ENCODE peak calls at places on chromosomes 13 and 19, in eight cellular contexts. One of them, this sample, is unnamed. For H3K27me3 and H3K4me1, the result is how much of the 10 kb centered on the place peaks cover.

GRCh38 chr19:41377977-41378707 is 1.8 kb downstream of the TMEM91 start:
- DNase-seq in left ventricle myocardium inferior: no peak
- DNase-seq in heart right ventricle: no peak
- DNase-seq in upper lobe of left lung: no peak
- DNase-seq in gastrocnemius medialis: no peak
- DNase-seq in IMR-90: no peak
- DNase-seq in CD8-positive, alpha-beta memory T cell: no peak
- DNase-seq in neural progenitor cell: peak
- DNase-seq in this sample: no peak

GRCh38 chr13:113905942-113906341 is 42.1 kb upstream of the GAS6 start:
- DNase-seq in CD8-positive, alpha-beta memory T cell: no peak
- DNase-seq in neural progenitor cell: no peak
- DNase-seq in gastrocnemius medialis: no peak
- DNase-seq in left ventricle myocardium inferior: no peak
- DNase-seq in upper lobe of left lung: peak
- DNase-seq in heart right ventricle: no peak
- DNase-seq in IMR-90: no peak
- DNase-seq in this sample: no peak

GRCh38 chr13:38662362-38662761 is 24.5 kb upstream of the FREM2 start:
- DNase-seq in upper lobe of left lung: no peak
- DNase-seq in IMR-90: peak
- DNase-seq in neural progenitor cell: no peak
- DNase-seq in CD8-positive, alpha-beta memory T cell: no peak
- DNase-seq in gastrocnemius medialis: no peak
- DNase-seq in heart right ventricle: no peak
- DNase-seq in left ventricle myocardium inferior: no peak
- DNase-seq in this sample: no peak

GRCh38 chr19:13938361-13939027 is at the start of gene PODNL1:
- DNase-seq in IMR-90: peak
- DNase-seq in gastrocnemius medialis: no peak
- DNase-seq in left ventricle myocardium inferior: no peak
- DNase-seq in neural progenitor cell: peak
- DNase-seq in CD8-positive, alpha-beta memory T cell: no peak
- DNase-seq in upper lobe of left lung: peak
- DNase-seq in heart right ventricle: no peak
- DNase-seq in this sample: no peak

GRCh38 chr13:51330741-51331140 is 8.8 kb upstream of the SERPINE3 start:
- DNase-seq in neural progenitor cell: no peak
- DNase-seq in heart right ventricle: no peak
- DNase-seq in IMR-90: no peak
- DNase-seq in CD8-positive, alpha-beta memory T cell: no peak
- DNase-seq in gastrocnemius medialis: no peak
- DNase-seq in left ventricle myocardium inferior: no peak
- DNase-seq in upper lobe of left lung: no peak
- DNase-seq in this sample: no peak

GRCh38 chr13:49498211-49498610 is 2.5 kb downstream of the PHF11 start:
- DNase-seq in neural progenitor cell: no peak
- DNase-seq in upper lobe of left lung: no peak
- DNase-seq in IMR-90: no peak
- DNase-seq in heart right ventricle: no peak
- DNase-seq in CD8-positive, alpha-beta memory T cell: no peak
- DNase-seq in gastrocnemius medialis: no peak
- DNase-seq in left ventricle myocardium inferior: no peak
- DNase-seq in this sample: no peak

GRCh38 chr19:8204961-8205360 is 4.2 kb upstream of the CERS4 start:
- DNase-seq in neural progenitor cell: no peak
- DNase-seq in upper lobe of left lung: no peak
- DNase-seq in heart right ventricle: no peak
- DNase-seq in CD8-positive, alpha-beta memory T cell: no peak
- DNase-seq in gastrocnemius medialis: no peak
- DNase-seq in left ventricle myocardium inferior: no peak
- DNase-seq in IMR-90: no peak
- DNase-seq in this sample: no peak

GRCh38 chr19:45175663-45176345 is 2.2 kb downstream of the TRAPPC6A start:
- DNase-seq in CD8-positive, alpha-beta memory T cell: no peak
- DNase-seq in neural progenitor cell: no peak
- DNase-seq in upper lobe of left lung: no peak
- DNase-seq in left ventricle myocardium inferior: no peak
- DNase-seq in gastrocnemius medialis: no peak
- DNase-seq in heart right ventricle: no peak
- DNase-seq in IMR-90: no peak
- DNase-seq in this sample: no peak

GRCh38 chr13:74288361-74288911 is 154.2 kb upstream of the KLF12 start:
- DNase-seq in heart right ventricle: peak
- DNase-seq in left ventricle myocardium inferior: peak
- DNase-seq in IMR-90: no peak
- DNase-seq in CD8-positive, alpha-beta memory T cell: peak
- DNase-seq in upper lobe of left lung: peak
- DNase-seq in gastrocnemius medialis: peak
- DNase-seq in neural progenitor cell: peak
- DNase-seq in this sample: peak

GRCh38 chr19:40257096-40257517 is 28.0 kb downstream of the AKT2 start:
- DNase-seq in heart right ventricle: peak
- DNase-seq in left ventricle myocardium inferior: peak
- DNase-seq in gastrocnemius medialis: peak
- DNase-seq in upper lobe of left lung: peak
- DNase-seq in IMR-90: no peak
- DNase-seq in neural progenitor cell: no peak
- DNase-seq in CD8-positive, alpha-beta memory T cell: no peak
- DNase-seq in this sample: no peak

GRCh38 chr13:23510544-23510916 is 59.7 kb upstream of the TNFRSF19 start:
- DNase-seq in heart right ventricle: no peak
- DNase-seq in neural progenitor cell: no peak
- DNase-seq in CD8-positive, alpha-beta memory T cell: no peak
- DNase-seq in gastrocnemius medialis: no peak
- DNase-seq in left ventricle myocardium inferior: no peak
- DNase-seq in IMR-90: no peak
- DNase-seq in upper lobe of left lung: no peak
- DNase-seq in this sample: no peak

GRCh38 chr13:50161052-50161451 is 145.8 kb downstream of the KCNRG start:
- DNase-seq in IMR-90: peak
- DNase-seq in left ventricle myocardium inferior: no peak
- DNase-seq in neural progenitor cell: no peak
- DNase-seq in upper lobe of left lung: no peak
- DNase-seq in gastrocnemius medialis: no peak
- DNase-seq in heart right ventricle: no peak
- DNase-seq in CD8-positive, alpha-beta memory T cell: no peak
- DNase-seq in this sample: no peak

GRCh38 chr19:1624458-1624857 is 19.2 kb upstream of the UQCR11 start:
- DNase-seq in IMR-90: peak
- DNase-seq in left ventricle myocardium inferior: peak
- DNase-seq in upper lobe of left lung: no peak
- DNase-seq in CD8-positive, alpha-beta memory T cell: peak
- DNase-seq in gastrocnemius medialis: no peak
- DNase-seq in heart right ventricle: peak
- DNase-seq in neural progenitor cell: peak
- DNase-seq in this sample: no peak

GRCh38 chr19:18940791-18941627 is at the start of gene HOMER3:
- DNase-seq in left ventricle myocardium inferior: peak
- DNase-seq in upper lobe of left lung: peak
- DNase-seq in gastrocnemius medialis: peak
- DNase-seq in neural progenitor cell: peak
- DNase-seq in heart right ventricle: peak
- DNase-seq in CD8-positive, alpha-beta memory T cell: peak
- DNase-seq in IMR-90: peak
- DNase-seq in this sample: peak

GRCh38 chr19:32566246-32566830 is 14.7 kb upstream of the PDCD5 start:
- DNase-seq in upper lobe of left lung: no peak
- DNase-seq in left ventricle myocardium inferior: no peak
- DNase-seq in IMR-90: peak
- DNase-seq in neural progenitor cell: no peak
- DNase-seq in heart right ventricle: no peak
- DNase-seq in CD8-positive, alpha-beta memory T cell: no peak
- DNase-seq in gastrocnemius medialis: no peak
- DNase-seq in this sample: peak

GRCh38 chr19:49056101-49056901 is 1.2 kb downstream of the CGB7 start:
- DNase-seq in IMR-90: peak
- DNase-seq in neural progenitor cell: peak
- DNase-seq in CD8-positive, alpha-beta memory T cell: peak
- DNase-seq in upper lobe of left lung: peak
- DNase-seq in heart right ventricle: peak
- DNase-seq in left ventricle myocardium inferior: peak
- DNase-seq in gastrocnemius medialis: no peak
- DNase-seq in this sample: peak

GRCh38 chr19:49059056-49059455 is 1.5 kb upstream of the CGB7 start:
- DNase-seq in left ventricle myocardium inferior: no peak
- DNase-seq in IMR-90: no peak
- DNase-seq in neural progenitor cell: no peak
- DNase-seq in gastrocnemius medialis: no peak
- DNase-seq in upper lobe of left lung: no peak
- DNase-seq in CD8-positive, alpha-beta memory T cell: no peak
- DNase-seq in heart right ventricle: no peak
- DNase-seq in this sample: no peak

GRCh38 chr19:49057636-49058234 is at the start of gene CGB7:
- DNase-seq in left ventricle myocardium inferior: peak
- DNase-seq in CD8-positive, alpha-beta memory T cell: peak
- DNase-seq in heart right ventricle: peak
- DNase-seq in gastrocnemius medialis: peak
- DNase-seq in neural progenitor cell: peak
- DNase-seq in IMR-90: peak
- DNase-seq in upper lobe of left lung: peak
- DNase-seq in this sample: peak

GRCh38 chr19:49061000-49061399 is 3.5 kb upstream of the CGB7 start:
- DNase-seq in neural progenitor cell: no peak
- DNase-seq in CD8-positive, alpha-beta memory T cell: no peak
- DNase-seq in gastrocnemius medialis: no peak
- DNase-seq in upper lobe of left lung: no peak
- DNase-seq in left ventricle myocardium inferior: no peak
- DNase-seq in heart right ventricle: no peak
- DNase-seq in IMR-90: no peak
- DNase-seq in this sample: no peak

DNA sequence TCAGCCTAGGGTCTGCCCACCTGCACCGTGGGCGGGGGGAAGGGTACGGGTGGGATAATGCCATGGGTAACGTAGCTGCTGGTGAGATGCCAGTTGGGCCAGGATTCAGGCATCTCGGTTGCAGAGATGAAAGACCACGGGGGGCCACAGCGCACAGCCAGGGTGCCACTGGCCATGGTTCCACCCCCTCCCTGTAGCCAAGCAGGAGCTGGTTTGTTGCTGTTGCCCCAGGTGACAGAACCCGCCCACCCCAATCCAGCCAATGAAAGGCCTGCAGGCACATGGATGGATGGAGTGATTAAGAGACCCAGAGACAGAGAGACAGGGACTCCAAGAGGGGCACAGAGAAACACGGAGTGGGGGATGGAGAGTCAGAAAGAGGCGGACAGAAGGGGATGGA is 1.0 kb upstream of the CGB7 start:
- DNase-seq in upper lobe of left lung: no peak
- DNase-seq in CD8-positive, alpha-beta memory T cell: no peak
- DNase-seq in heart right ventricle: no peak
- DNase-seq in left ventricle myocardium inferior: no peak
- DNase-seq in IMR-90: peak
- DNase-seq in gastrocnemius medialis: no peak
- DNase-seq in neural progenitor cell: peak
- DNase-seq in this sample: no peak
- H3K27me3 ChIP-seq in upper lobe of left lung: under half
- H3K27me3 ChIP-seq in CD8-positive, alpha-beta memory T cell: under half
- H3K27me3 ChIP-seq in heart right ventricle: under half
- H3K27me3 ChIP-seq in left ventricle myocardium inferior: half or more
- H3K27me3 ChIP-seq in IMR-90: under half
- H3K27me3 ChIP-seq in gastrocnemius medialis: under half
- H3K27me3 ChIP-seq in neural progenitor cell: half or more
- H3K27me3 ChIP-seq in this sample: under half

DNA sequence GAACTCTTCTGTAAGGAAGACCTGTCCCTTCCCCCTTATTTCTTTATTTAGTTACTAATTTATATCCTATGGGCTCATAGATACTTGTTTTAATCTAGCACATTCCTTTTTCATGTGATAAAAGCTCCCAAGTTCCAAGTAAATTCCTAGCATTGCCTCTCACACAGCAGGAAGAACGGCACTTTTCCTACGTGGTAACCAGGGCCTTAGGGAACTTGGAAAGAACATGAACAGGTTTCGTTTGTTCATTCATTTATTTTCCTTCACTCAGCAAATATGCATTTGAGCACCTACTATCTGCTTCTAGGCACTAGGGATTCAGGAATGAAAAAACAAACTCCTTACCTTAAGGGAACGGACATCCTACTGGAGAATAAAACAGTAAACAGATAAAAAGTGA is 125.1 kb downstream of the SIPA1L3 start:
- DNase-seq in CD8-positive, alpha-beta memory T cell: no peak
- DNase-seq in left ventricle myocardium inferior: no peak
- DNase-seq in heart right ventricle: no peak
- DNase-seq in IMR-90: peak
- DNase-seq in upper lobe of left lung: no peak
- DNase-seq in neural progenitor cell: no peak
- DNase-seq in gastrocnemius medialis: no peak
- DNase-seq in this sample: no peak
- H3K4me1 ChIP-seq in CD8-positive, alpha-beta memory T cell: under half
- H3K4me1 ChIP-seq in left ventricle myocardium inferior: under half
- H3K4me1 ChIP-seq in heart right ventricle: under half
- H3K4me1 ChIP-seq in IMR-90: under half
- H3K4me1 ChIP-seq in upper lobe of left lung: under half
- H3K4me1 ChIP-seq in neural progenitor cell: under half
- H3K4me1 ChIP-seq in gastrocnemius medialis: under half
- H3K4me1 ChIP-seq in this sample: under half

GRCh38 chr19:51520710-51521109 is 10.8 kb downstream of the SIGLEC6 start:
- DNase-seq in left ventricle myocardium inferior: no peak
- DNase-seq in neural progenitor cell: no peak
- DNase-seq in IMR-90: no peak
- DNase-seq in upper lobe of left lung: no peak
- DNase-seq in heart right ventricle: no peak
- DNase-seq in gastrocnemius medialis: no peak
- DNase-seq in CD8-positive, alpha-beta memory T cell: no peak
- DNase-seq in this sample: no peak

GRCh38 chr19:51524661-51525264 is 6.7 kb downstream of the SIGLEC6 start:
- DNase-seq in heart right ventricle: no peak
- DNase-seq in gastrocnemius medialis: no peak
- DNase-seq in IMR-90: no peak
- DNase-seq in upper lobe of left lung: no peak
- DNase-seq in neural progenitor cell: no peak
- DNase-seq in left ventricle myocardium inferior: no peak
- DNase-seq in CD8-positive, alpha-beta memory T cell: no peak
- DNase-seq in this sample: no peak

GRCh38 chr19:51525731-51526130 is 5.7 kb downstream of the SIGLEC6 start:
- DNase-seq in gastrocnemius medialis: no peak
- DNase-seq in IMR-90: no peak
- DNase-seq in CD8-positive, alpha-beta memory T cell: no peak
- DNase-seq in upper lobe of left lung: no peak
- DNase-seq in left ventricle myocardium inferior: no peak
- DNase-seq in heart right ventricle: no peak
- DNase-seq in neural progenitor cell: no peak
- DNase-seq in this sample: no peak

GRCh38 chr19:51521357-51521756 is 10.1 kb downstream of the SIGLEC6 start:
- DNase-seq in upper lobe of left lung: no peak
- DNase-seq in gastrocnemius medialis: no peak
- DNase-seq in heart right ventricle: no peak
- DNase-seq in neural progenitor cell: no peak
- DNase-seq in CD8-positive, alpha-beta memory T cell: no peak
- DNase-seq in left ventricle myocardium inferior: no peak
- DNase-seq in IMR-90: no peak
- DNase-seq in this sample: no peak

GRCh38 chr19:51521796-51522195 is 9.7 kb downstream of the SIGLEC6 start:
- DNase-seq in heart right ventricle: no peak
- DNase-seq in CD8-positive, alpha-beta memory T cell: no peak
- DNase-seq in upper lobe of left lung: no peak
- DNase-seq in left ventricle myocardium inferior: no peak
- DNase-seq in gastrocnemius medialis: no peak
- DNase-seq in IMR-90: no peak
- DNase-seq in neural progenitor cell: no peak
- DNase-seq in this sample: no peak
- H3K27me3 ChIP-seq in heart right ventricle: under half
- H3K27me3 ChIP-seq in CD8-positive, alpha-beta memory T cell: under half
- H3K27me3 ChIP-seq in upper lobe of left lung: under half
- H3K27me3 ChIP-seq in left ventricle myocardium inferior: half or more
- H3K27me3 ChIP-seq in gastrocnemius medialis: under half
- H3K27me3 ChIP-seq in IMR-90: under half
- H3K27me3 ChIP-seq in neural progenitor cell: under half
- H3K27me3 ChIP-seq in this sample: under half

GRCh38 chr13:34555988-34556387 is 386.1 kb upstream of the NBEA start:
- DNase-seq in CD8-positive, alpha-beta memory T cell: no peak
- DNase-seq in gastrocnemius medialis: no peak
- DNase-seq in left ventricle myocardium inferior: no peak
- DNase-seq in IMR-90: no peak
- DNase-seq in heart right ventricle: no peak
- DNase-seq in neural progenitor cell: peak
- DNase-seq in upper lobe of left lung: no peak
- DNase-seq in this sample: no peak
- H3K4me1 ChIP-seq in CD8-positive, alpha-beta memory T cell: under half
- H3K4me1 ChIP-seq in gastrocnemius medialis: under half
- H3K4me1 ChIP-seq in left ventricle myocardium inferior: under half
- H3K4me1 ChIP-seq in IMR-90: under half
- H3K4me1 ChIP-seq in heart right ventricle: under half
- H3K4me1 ChIP-seq in neural progenitor cell: under half
- H3K4me1 ChIP-seq in upper lobe of left lung: under half
- H3K4me1 ChIP-seq in this sample: under half